ENCODE peak calls at places on chromosomes 13 and 19, in seven cellular contexts. O is K562, A is HepG2, F is GM12892, R is SK-N-SH, Y is GM12891, G is GM12878. C is an unnamed sample.

GRCh38 chr13:99370476-99371272 is 63.5 kb upstream of the GPR183 start:
- DNase-seq in R (no peak), O (no peak), F (no peak), G (no peak), A (no peak), Y (no peak), C (no peak)

GRCh38 chr19:4896372-4896771 is 6.3 kb downstream of the ARRDC5 start:
- DNase-seq in G (no peak), A (no peak), R (no peak), O (no peak), F (no peak), Y (no peak), C (no peak)

GRCh38 chr13:106533940-106534843 is 1.3 kb downstream of the EFNB2 start:
- DNase-seq in F (no peak), G (no peak), O (no peak), Y (no peak), R (peak; percentile 64), A (no peak), C (peak; percentile 72)

GRCh38 chr13:94435604-94436226 is 43.8 kb downstream of the DCT start:
- DNase-seq in F (no peak), O (peak; percentile 25), A (peak; percentile 27), Y (no peak), R (peak; percentile 60), G (no peak), C (no peak)

GRCh38 chr13:91347996-91348905 is 764 bp downstream of the MIR17HG start:
- DNase-seq in O (peak; percentile 99), A (no peak), F (peak; percentile 29), R (no peak), G (no peak), Y (peak; percentile 45), C (no peak)

GRCh38 chr13:30744056-30744684 is 8.8 kb downstream of the ALOX5AP start:
- DNase-seq in O (no peak), R (no peak), Y (peak; percentile 71), G (peak; percentile 95), F (peak; percentile 72), A (peak; percentile 54), C (no peak)

GRCh38 chr13:96053003-96053703 is at the start of gene UGGT2:
- DNase-seq in F (peak; percentile 92), A (peak; percentile 85), R (peak; percentile 99), G (peak; percentile 64), O (peak; percentile 92), Y (peak; percentile 92), C (peak; percentile 59)

GRCh38 chr13:19818223-19818842 is 35.6 kb upstream of the PSPC1 start:
- DNase-seq in G (no peak), A (peak; percentile 4), Y (no peak), O (peak; percentile 31), R (peak; percentile 57), F (no peak), C (peak; percentile 77)

GRCh38 chr19:10474962-10475451 is 28.1 kb downstream of the KEAP1 start:
- DNase-seq in F (no peak), A (no peak), R (peak; percentile 1), G (no peak), Y (no peak), O (peak; percentile 35), C (no peak)

GRCh38 chr13:106277483-106278154 is 257.8 kb downstream of the EFNB2 start:
- DNase-seq in O (no peak), F (no peak), A (no peak), Y (no peak), R (no peak), G (no peak), C (no peak)

GRCh38 chr19:5628919-5629481 is 6.1 kb downstream of the SAFB start:
- DNase-seq in Y (no peak), R (no peak), G (no peak), F (no peak), O (no peak), A (no peak), C (no peak)

GRCh38 chr13:53150568-53150967 is 122.0 kb downstream of the OLFM4 start:
- DNase-seq in G (no peak), R (no peak), O (no peak), Y (no peak), A (no peak), F (no peak), C (no peak)

GRCh38 chr13:99425485-99426341 is 75.6 kb upstream of the TM9SF2 start:
- DNase-seq in O (no peak), G (peak; percentile 90), F (peak; percentile 66), Y (peak; percentile 58), A (no peak), R (no peak), C (no peak)

GRCh38 chr19:46181386-46181774 is 33.3 kb downstream of the IGFL2 start:
- DNase-seq in Y (no peak), R (no peak), G (no peak), F (no peak), O (no peak), A (no peak), C (no peak)

GRCh38 chr13:92952161-92952560 is 274.4 kb upstream of the GPC6 start:
- DNase-seq in Y (no peak), R (no peak), F (no peak), O (no peak), G (no peak), A (no peak), C (no peak)

GRCh38 chr13:33797622-33798021 is 20.3 kb upstream of the RFC3 start:
- DNase-seq in A (no peak), F (no peak), R (no peak), Y (no peak), G (no peak), O (no peak), C (no peak)

GRCh38 chr13:20721454-20722357 is 18.2 kb downstream of the IL17D start:
- DNase-seq in F (no peak), Y (peak; percentile 44), O (peak; percentile 26), A (no peak), G (no peak), R (peak; percentile 67), C (no peak)

GRCh38 chr19:46288896-46289588 is 7.8 kb upstream of the HIF3A start:
- DNase-seq in G (no peak), R (no peak), A (peak; percentile 36), Y (no peak), O (no peak), F (no peak), C (no peak)

GRCh38 chr13:83024955-83025594 is 857.2 kb downstream of the SLITRK1 start:
- DNase-seq in R (no peak), O (no peak), G (no peak), F (no peak), Y (no peak), A (no peak), C (no peak)
- TF ChIP-seq TAF1 in R (no peak), O (no peak), G (no peak), F (no peak), Y (no peak), A (no peak), C (no peak)

DNA sequence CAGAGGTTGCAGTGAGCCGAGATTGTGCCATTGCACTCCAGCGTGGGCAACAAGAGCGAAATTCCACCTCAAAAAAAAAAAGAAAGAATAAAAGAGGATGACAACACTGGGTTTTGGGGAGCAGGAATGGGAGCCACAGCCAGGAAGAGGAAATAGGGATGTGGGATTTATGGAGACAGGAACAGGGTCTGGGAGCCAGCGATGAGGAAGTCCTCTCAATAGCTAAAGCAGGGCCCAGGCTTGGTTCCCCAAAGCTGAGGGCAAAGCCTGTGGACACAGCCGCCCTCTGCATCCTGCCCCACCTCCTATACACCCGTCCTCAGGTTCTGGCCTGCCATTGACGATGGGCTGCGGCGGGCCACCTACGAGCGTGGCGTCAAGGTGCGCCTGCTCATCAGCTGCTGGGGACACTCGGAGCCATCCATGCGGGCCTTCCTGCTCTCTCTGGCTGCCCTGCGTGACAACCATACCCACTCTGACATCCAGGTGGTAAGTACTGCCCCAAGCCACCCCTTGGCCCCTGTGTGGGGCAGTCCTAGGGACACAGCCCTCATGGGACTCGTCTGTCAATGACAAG is 13.6 kb downstream of the HIPK4 start:
- DNase-seq in F (no peak), R (peak; percentile 14), O (no peak), Y (no peak), A (no peak), G (no peak), C (no peak)
- TF ChIP-seq TAF1 in F (no peak), R (no peak), O (no peak), Y (no peak), A (no peak), G (no peak), C (no peak)

GRCh38 chr19:8635422-8635821 is 5.0 kb downstream of the NFILZ start:
- DNase-seq in R (no peak), O (no peak), G (no peak), F (no peak), Y (no peak), A (no peak), C (no peak)
- TF ChIP-seq TAF1 in R (no peak), O (no peak), G (no peak), F (no peak), Y (no peak), A (no peak), C (no peak)

DNA sequence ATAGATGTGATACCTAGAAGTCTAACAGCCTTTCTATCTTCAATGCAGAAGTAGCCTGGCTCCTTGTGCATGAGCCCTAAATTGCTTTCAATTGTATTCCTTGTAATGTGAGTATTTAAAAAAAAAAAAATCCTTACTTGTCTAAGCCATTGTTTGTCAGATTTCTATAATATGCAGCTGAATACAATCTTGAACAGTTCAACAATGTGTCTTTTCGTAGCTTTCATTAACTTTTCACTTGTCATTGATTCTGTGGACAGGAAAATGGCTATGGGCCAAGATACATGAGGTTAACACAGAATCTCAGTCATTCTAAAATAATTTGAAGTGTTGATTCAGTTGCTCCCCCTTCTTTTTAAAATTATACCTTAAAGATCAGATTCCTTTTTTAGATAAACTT is 395.8 kb upstream of the KLF12 start:
- DNase-seq in O (no peak), Y (no peak), R (no peak), F (no peak), G (no peak), A (no peak), C (no peak)
- TF ChIP-seq TAF1 in O (no peak), Y (no peak), R (no peak), F (no peak), G (no peak), A (no peak), C (no peak)

DNA sequence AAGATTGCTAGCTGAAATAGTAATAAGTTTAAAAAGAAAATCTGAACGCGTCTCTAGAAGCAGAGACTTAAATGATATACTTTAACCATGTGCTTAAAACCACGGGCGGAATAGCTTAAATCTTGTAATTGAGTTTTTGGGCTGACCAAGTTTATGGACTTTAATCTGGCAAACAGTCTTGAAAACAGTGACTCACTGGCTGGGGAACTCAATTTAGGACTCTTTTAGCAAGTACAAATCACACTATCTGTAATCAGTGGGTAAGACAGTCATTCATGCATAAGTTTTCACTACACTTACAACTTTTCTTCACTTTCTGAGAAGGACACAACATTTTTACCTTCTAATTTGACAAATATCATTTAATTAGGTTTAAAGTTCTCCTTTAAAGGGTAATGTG is 26.8 kb downstream of the ZNF627 start:
- DNase-seq in F (no peak), G (no peak), R (no peak), O (no peak), A (peak; percentile 45), Y (no peak), C (no peak)
- TF ChIP-seq TAF1 in F (no peak), G (no peak), R (no peak), O (no peak), A (no peak), Y (no peak), C (no peak)

DNA sequence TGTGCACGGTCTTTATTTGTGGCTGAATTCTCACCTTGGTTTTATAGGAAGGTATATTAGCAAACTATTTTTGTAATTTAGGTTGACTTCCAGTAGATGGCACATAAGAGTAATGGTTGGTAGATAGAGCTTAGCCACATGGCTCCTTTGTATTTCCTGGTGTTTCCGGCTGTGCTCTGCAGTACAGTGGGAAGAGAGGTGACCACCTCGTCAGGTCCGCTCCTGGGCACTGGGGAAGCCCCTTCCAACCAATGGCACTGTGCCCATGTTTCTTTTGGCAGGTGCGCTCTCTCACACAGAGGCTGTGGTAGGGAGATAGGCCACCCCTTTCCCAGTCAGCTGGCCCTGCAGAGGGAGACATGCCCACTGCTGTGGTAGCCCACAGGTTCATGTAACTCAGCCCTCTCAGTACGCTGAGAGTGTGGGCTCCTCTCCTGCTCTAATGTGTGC is 74.3 kb upstream of the ATP12A start:
- DNase-seq in A (peak; percentile 47), Y (no peak), G (no peak), R (no peak), F (no peak), O (no peak), C (no peak)
- TF ChIP-seq TAF1 in A (no peak), Y (no peak), G (no peak), R (no peak), F (no peak), O (no peak), C (no peak)

C was measured in H1.